ENCODE peak calls at places on chromosomes 5 and 9, in four cellular contexts. One of them, this sample, is unnamed.

GRCh38 chr5:171520300-171521170 is 101.1 kb downstream of the FGF18 start:
- DNase-seq in suprapubic skin: no peak
- DNase-seq in GM12878: no peak
- DNase-seq in sigmoid colon: no peak
- DNase-seq in this sample: no peak

GRCh38 chr9:36748322-36748899 is 175.7 kb downstream of the MELK start:
- DNase-seq in GM12878: no peak
- DNase-seq in suprapubic skin: no peak
- DNase-seq in sigmoid colon: no peak
- DNase-seq in this sample: no peak

GRCh38 chr5:61638476-61638875 is 306.4 kb downstream of the ZSWIM6 start:
- DNase-seq in sigmoid colon: no peak
- DNase-seq in suprapubic skin: no peak
- DNase-seq in GM12878: no peak
- DNase-seq in this sample: no peak

GRCh38 chr5:161786686-161787085 is 61.2 kb upstream of the GABRA1 start:
- DNase-seq in GM12878: no peak
- DNase-seq in suprapubic skin: no peak
- DNase-seq in sigmoid colon: no peak
- DNase-seq in this sample: no peak

GRCh38 chr5:82641362-82641988 is 363.3 kb upstream of the RPS23 start:
- DNase-seq in suprapubic skin: peak
- DNase-seq in sigmoid colon: peak
- DNase-seq in GM12878: peak
- DNase-seq in this sample: peak

GRCh38 chr9:121769939-121770338 is 118.5 kb downstream of the DAB2IP start:
- DNase-seq in suprapubic skin: no peak
- DNase-seq in sigmoid colon: no peak
- DNase-seq in GM12878: no peak
- DNase-seq in this sample: no peak

GRCh38 chr5:141623621-141624020 is 4.8 kb upstream of the DIAPH1 start:
- DNase-seq in GM12878: no peak
- DNase-seq in sigmoid colon: no peak
- DNase-seq in suprapubic skin: no peak
- DNase-seq in this sample: no peak

GRCh38 chr5:179796877-179797608 is 3.3 kb downstream of the LTC4S start:
- DNase-seq in GM12878: no peak
- DNase-seq in sigmoid colon: peak
- DNase-seq in suprapubic skin: no peak
- DNase-seq in this sample: no peak

GRCh38 chr5:64958757-64959391 is 190.1 kb downstream of the CWC27 start:
- DNase-seq in GM12878: no peak
- DNase-seq in sigmoid colon: no peak
- DNase-seq in suprapubic skin: no peak
- DNase-seq in this sample: no peak

GRCh38 chr9:129619787-129620668 is 873 bp downstream of the C9orf50 start:
- DNase-seq in GM12878: no peak
- DNase-seq in suprapubic skin: no peak
- DNase-seq in sigmoid colon: no peak
- DNase-seq in this sample: no peak

GRCh38 chr9:85741112-85741874 is 461 bp downstream of the AGTPBP1 start:
- DNase-seq in sigmoid colon: peak
- DNase-seq in suprapubic skin: peak
- DNase-seq in GM12878: no peak
- DNase-seq in this sample: no peak

GRCh38 chr5:42377496-42377895 is 45.7 kb upstream of the GHR start:
- DNase-seq in suprapubic skin: no peak
- DNase-seq in sigmoid colon: no peak
- DNase-seq in GM12878: no peak
- DNase-seq in this sample: no peak

DNA sequence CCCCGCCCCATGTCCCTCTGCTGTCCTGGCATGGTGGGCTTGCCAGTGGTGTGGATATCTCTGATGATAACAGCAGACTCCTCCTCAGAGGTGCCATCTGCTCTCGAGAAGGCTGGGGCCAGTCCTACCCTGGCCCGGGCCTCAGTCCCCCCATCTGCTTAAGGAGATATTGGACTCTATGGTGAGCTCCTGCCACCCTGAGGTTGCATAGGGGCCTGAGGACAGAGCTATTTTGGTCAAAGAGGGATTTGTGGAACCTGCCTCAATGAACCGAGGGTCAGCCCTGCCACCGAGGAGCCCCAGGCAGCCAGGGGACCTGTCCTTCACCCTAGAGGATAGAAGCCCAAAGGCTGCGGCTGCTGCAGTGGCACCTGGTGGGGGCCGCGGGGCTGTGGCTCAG is 32.6 kb downstream of the NTNG2 start:
- DNase-seq in GM12878: no peak
- DNase-seq in sigmoid colon: no peak
- DNase-seq in suprapubic skin: no peak
- DNase-seq in this sample: no peak
- TF ChIP-seq CTCF in GM12878: no peak
- TF ChIP-seq CTCF in sigmoid colon: no peak
- TF ChIP-seq CTCF in suprapubic skin: no peak
- TF ChIP-seq CTCF in this sample: no peak

DNA sequence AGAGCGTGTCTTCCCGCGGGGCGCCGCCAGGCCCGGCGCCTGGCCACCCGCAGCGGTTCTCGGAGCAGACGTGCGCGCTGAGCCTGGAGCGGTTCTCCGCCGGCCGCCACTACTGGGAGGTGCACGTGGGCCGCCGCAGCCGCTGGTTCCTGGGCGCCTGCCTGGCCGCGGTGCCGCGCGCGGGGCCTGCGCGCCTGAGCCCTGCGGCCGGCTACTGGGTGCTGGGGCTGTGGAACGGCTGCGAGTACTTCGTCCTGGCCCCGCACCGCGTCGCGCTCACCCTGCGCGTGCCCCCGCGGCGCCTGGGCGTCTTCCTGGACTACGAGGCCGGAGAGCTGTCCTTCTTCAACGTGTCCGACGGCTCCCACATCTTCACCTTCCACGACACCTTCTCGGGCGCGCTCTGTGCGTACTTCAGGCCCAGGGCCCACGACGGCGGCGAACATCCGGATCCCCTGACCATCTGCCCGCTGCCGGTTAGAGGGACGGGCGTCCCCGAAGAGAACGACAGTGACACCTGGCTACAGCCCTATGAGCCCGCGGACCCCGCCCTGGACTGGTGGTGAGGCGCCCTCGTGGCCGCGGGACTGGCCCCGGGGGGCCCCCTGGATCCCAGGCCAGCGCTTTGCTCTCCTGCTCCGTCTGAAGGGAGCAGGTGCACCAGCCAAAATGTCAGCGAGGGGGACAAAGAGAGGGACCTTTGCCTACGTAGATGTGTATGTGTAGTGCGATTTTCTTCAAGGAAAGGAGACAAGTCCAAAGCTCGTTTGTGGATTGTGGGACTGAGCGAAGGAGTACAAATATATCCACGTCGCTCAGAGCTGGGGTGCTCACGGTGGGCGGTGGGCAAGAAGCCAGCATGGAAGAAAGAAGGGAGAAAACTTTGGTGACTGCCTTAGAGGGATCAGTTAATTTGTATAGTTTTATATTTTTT is 19.5 kb downstream of the BTNL9 start:
- DNase-seq in GM12878: no peak
- DNase-seq in suprapubic skin: no peak
- DNase-seq in sigmoid colon: no peak
- DNase-seq in this sample: no peak
- H3K4me3 ChIP-seq in GM12878: no peak
- H3K4me3 ChIP-seq in suprapubic skin: peak
- H3K4me3 ChIP-seq in sigmoid colon: no peak
- H3K4me3 ChIP-seq in this sample: no peak

DNA sequence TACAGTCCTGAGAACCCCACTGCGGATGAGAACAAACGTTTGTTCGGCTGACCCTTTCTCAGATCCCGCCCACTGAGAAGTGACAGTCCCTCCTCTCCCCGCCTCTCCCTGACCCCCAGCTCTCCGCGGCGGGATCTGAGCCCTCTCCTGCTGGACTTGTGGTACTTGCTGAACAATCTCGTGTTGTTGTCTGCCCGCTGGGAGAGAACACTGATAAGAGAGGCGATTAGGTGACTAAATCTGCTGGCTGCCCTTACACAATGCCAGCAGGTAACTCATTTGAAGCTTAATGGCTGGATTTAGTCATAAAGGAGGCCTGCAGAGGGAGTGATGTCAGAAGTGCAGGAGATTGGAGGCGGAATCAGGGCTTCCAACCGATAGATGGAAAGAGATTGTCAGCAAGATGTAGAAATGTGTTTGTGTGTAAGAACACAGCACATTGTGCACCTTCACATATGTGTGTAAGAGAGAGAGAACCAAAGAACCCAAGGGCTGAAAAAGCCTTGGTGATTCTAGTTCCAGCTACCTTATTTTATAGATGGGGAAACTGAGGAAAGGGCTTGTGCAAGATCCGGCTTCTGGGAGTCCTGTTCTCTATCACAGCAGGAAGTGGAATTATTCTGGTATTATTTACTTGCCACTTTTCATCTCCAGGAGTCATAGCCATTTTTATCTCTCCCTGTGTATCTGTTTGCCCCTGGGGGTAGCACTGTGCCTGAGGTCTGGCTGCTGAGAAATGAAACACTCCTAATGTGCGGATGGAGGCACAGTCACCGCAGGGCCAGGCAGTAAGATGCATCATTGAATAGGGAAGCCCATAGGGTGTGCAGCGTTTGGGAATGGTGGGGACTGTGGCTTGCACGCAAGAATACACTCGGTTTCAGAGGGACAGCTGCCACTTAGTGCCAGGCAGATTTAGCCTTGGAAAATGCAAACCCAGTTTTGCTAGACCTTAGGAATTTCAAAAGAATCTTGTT is 203.7 kb upstream of the MSX2 start:
- DNase-seq in GM12878: no peak
- DNase-seq in sigmoid colon: no peak
- DNase-seq in suprapubic skin: no peak
- DNase-seq in this sample: no peak
- TF ChIP-seq POLR2AphosphoS5 in GM12878: no peak
- TF ChIP-seq POLR2AphosphoS5 in sigmoid colon: no peak
- TF ChIP-seq POLR2AphosphoS5 in suprapubic skin: no peak
- TF ChIP-seq POLR2AphosphoS5 in this sample: no peak

DNA sequence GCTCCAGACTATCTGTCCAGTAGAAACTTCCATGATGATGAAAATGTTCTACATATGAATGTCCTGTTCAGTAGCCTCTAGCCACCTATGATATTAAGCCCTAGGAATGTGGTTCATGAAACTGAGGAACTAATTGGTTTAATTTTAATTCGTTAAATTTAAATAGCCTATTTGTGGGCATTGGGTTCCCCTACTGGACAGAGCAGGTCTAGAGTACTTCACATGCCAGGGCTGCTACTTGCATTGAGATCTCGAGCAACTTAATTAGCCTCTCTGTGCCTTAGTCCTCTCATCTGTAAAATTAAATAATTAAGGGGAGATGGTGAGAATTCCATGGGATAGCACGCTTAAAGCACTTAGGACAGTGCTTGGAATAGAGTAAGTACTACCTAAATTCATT is 160.0 kb downstream of the PAPPA start:
- DNase-seq in GM12878: no peak
- DNase-seq in suprapubic skin: no peak
- DNase-seq in sigmoid colon: no peak
- DNase-seq in this sample: no peak
- TF ChIP-seq CTCF in GM12878: no peak
- TF ChIP-seq CTCF in suprapubic skin: no peak
- TF ChIP-seq CTCF in sigmoid colon: no peak
- TF ChIP-seq CTCF in this sample: no peak

DNA sequence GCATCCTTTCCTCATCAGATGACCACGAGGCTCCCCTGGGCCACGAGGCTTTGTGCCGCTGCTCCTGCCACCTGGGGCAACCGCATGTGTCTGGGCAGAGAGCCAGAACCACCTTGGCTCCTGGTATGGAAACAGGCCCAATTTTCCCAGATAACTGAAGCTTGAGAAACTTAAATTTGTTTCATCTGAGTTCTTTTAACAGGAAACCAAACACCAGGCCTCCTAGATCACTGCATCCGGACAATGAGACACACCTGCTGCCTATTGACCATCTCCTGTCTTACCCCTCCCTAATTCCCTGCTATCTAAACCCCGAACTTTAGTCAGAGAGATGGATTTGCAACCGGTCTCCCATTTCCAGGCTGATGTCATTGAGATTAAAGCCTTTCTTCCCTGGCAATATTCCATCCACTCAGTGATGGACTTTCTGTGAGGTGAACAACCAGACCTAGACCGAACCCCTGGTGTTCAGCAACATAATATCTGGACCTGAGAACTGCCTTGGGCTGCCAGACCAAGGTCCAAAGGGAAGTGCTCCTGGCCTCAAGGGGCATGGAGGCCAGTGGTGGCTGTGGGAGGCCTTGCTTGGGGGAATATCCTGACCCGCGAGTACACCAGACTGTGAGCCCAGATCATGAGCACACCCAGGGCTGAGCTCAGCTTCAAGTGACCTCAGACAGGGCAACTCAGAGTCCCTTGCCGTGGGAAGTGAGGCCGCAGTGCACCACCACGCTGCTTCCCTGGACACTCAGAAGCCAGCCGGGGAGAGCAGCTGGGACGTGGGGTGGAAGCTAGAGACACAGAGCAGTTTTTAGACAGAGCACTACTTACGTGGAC is 199.7 kb downstream of the HSPA4 start:
- DNase-seq in GM12878: no peak
- DNase-seq in sigmoid colon: no peak
- DNase-seq in suprapubic skin: no peak
- DNase-seq in this sample: no peak
- H3K4me3 ChIP-seq in GM12878: no peak
- H3K4me3 ChIP-seq in sigmoid colon: no peak
- H3K4me3 ChIP-seq in suprapubic skin: no peak
- H3K4me3 ChIP-seq in this sample: no peak

DNA sequence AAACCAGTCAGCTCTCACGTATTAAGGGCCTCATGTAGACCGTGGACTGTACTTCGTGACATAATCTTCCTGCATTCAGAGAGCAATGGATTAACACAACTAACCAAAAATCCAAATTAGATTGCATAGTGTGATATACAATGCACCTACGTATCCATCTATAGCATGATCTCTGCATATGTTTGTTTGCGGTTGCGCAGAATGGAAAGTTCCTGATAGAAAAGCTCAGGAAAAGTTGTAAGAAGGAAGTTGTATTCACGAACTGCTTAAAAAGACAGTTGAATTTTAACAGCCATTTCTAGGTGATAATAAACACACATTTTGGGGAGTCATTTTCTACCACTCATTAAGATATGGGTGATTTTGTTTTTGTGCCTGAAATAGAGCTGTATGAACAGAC is 869.0 kb downstream of the TLE4 start:
- DNase-seq in GM12878: no peak
- DNase-seq in suprapubic skin: no peak
- DNase-seq in sigmoid colon: no peak
- DNase-seq in this sample: no peak
- TF ChIP-seq POLR2AphosphoS5 in GM12878: no peak
- TF ChIP-seq POLR2AphosphoS5 in suprapubic skin: no peak
- TF ChIP-seq POLR2AphosphoS5 in sigmoid colon: no peak
- TF ChIP-seq POLR2AphosphoS5 in this sample: no peak